ENCODE peak calls at places on chromosomes 13 and 19, in six cellular contexts. J is IMR-90, T is mesendoderm, B is mucosa of descending colon, U is lower lobe of right lung, P is heart right ventricle. N is an unnamed sample. For H3K36me3, the result is how much of the 10 kb centered on the place peaks cover.

GRCh38 chr13:45339867-45340266 is 1.1 kb downstream of the TPT1 start:
- DNase-seq in T (no peak), B (no peak), J (no peak), U (no peak), P (no peak), N (no peak)

GRCh38 chr19:37095859-37096258 is 17.6 kb downstream of the ZNF420 start:
- DNase-seq in U (no peak), P (no peak), B (no peak), J (no peak), T (no peak), N (no peak)

GRCh38 chr19:55641376-55642152 is 762 bp downstream of the ZNF580 start:
- DNase-seq in T (peak), J (peak), B (no peak), P (no peak), U (no peak), N (no peak)

GRCh38 chr13:111951982-111952565 is 114.9 kb upstream of the SOX1 start:
- DNase-seq in U (no peak), J (no peak), P (no peak), T (no peak), B (no peak), N (no peak)

GRCh38 chr13:36841411-36841810 is 22.4 kb downstream of the RFXAP start:
- DNase-seq in B (no peak), U (no peak), P (no peak), J (no peak), T (no peak), N (no peak)

GRCh38 chr19:5504115-5504514 is 48.9 kb downstream of the ZNRF4 start:
- DNase-seq in U (no peak), J (no peak), B (no peak), T (peak), P (no peak), N (no peak)

GRCh38 chr13:30274083-30274482 is 33.3 kb downstream of the KATNAL1 start:
- DNase-seq in U (no peak), P (no peak), B (no peak), T (no peak), J (no peak), N (no peak)

GRCh38 chr13:102729560-102730275 is 34.9 kb upstream of the METTL21C start:
- DNase-seq in J (peak), T (no peak), P (no peak), U (no peak), B (no peak), N (no peak)

GRCh38 chr19:7607874-7608560 is 12.4 kb downstream of the CAMSAP3 start:
- DNase-seq in J (no peak), B (no peak), T (no peak), P (no peak), U (no peak), N (no peak)

GRCh38 chr13:78045916-78046315 is 127.3 kb upstream of the EDNRB start:
- DNase-seq in P (no peak), J (no peak), T (no peak), U (no peak), B (no peak), N (no peak)

GRCh38 chr19:43763473-43763939 is 8.7 kb upstream of the SMG9 start:
- DNase-seq in P (no peak), J (peak), B (no peak), T (no peak), U (no peak), N (no peak)

GRCh38 chr19:35438527-35438926 is 9.5 kb upstream of the FFAR2 start:
- DNase-seq in B (no peak), T (peak), J (no peak), P (no peak), U (no peak), N (no peak)

GRCh38 chr19:16627194-16627927 is 643 bp downstream of the MED26 start:
- DNase-seq in P (no peak), J (no peak), B (peak), U (peak), T (peak), N (no peak)

GRCh38 chr13:40061466-40062450 is 406.3 kb downstream of the COG6 start:
- DNase-seq in J (no peak), T (no peak), B (no peak), P (no peak), U (no peak), N (no peak)

GRCh38 chr13:25046274-25046984 is 49.5 kb upstream of the PABPC3 start:
- DNase-seq in B (no peak), P (no peak), J (no peak), U (no peak), T (peak), N (no peak)

GRCh38 chr19:31214086-31214485 is 135.2 kb downstream of the TSHZ3 start:
- DNase-seq in T (peak), B (peak), U (peak), P (peak), J (peak), N (no peak)

GRCh38 chr13:48892311-48892710 is 83.4 kb upstream of the FNDC3A start:
- DNase-seq in J (peak), T (no peak), B (no peak), U (no peak), P (no peak), N (no peak)

GRCh38 chr13:107883561-107884175 is 331.7 kb downstream of the LIG4 start:
- DNase-seq in P (no peak), T (no peak), B (no peak), U (no peak), J (peak), N (no peak)

GRCh38 chr13:67043901-67044300 is 186.2 kb downstream of the PCDH9 start:
- DNase-seq in P (no peak), B (no peak), J (peak), U (no peak), T (no peak), N (no peak)

GRCh38 chr13:40096357-40096911 is 441.0 kb downstream of the COG6 start:
- DNase-seq in T (no peak), P (no peak), J (no peak), U (no peak), B (no peak), N (no peak)

GRCh38 chr13:111483621-111483987 is 163.2 kb downstream of the TEX29 start:
- DNase-seq in T (no peak), P (no peak), B (no peak), J (no peak), U (no peak), N (no peak)

GRCh38 chr19:42850981-42851717 is 28.4 kb downstream of the PSG1 start:
- DNase-seq in T (no peak), P (peak), J (peak), B (no peak), U (no peak), N (no peak)

GRCh38 chr19:56136362-56136761 is 4.7 kb upstream of the ZNF444 start:
- DNase-seq in B (no peak), J (no peak), P (no peak), U (no peak), T (peak), N (no peak)

GRCh38 chr19:45154064-45154827 is 6.5 kb downstream of the NKPD1 start:
- DNase-seq in J (peak), U (no peak), B (no peak), T (peak), P (no peak), N (no peak)

GRCh38 chr19:33171916-33172359 is 22.2 kb upstream of the LRP3 start:
- DNase-seq in P (no peak), J (peak), U (no peak), B (no peak), T (no peak), N (no peak)

GRCh38 chr19:2765376-2765775 is 17.7 kb downstream of the SGTA start:
- DNase-seq in B (no peak), T (no peak), U (no peak), P (no peak), J (no peak), N (no peak)
- H3K36me3 ChIP-seq in B (under half), T (under half), U (half or more), P (half or more), J (half or more), N (under half)

GRCh38 chr19:20179946-20180345 is 12.9 kb downstream of the ZNF486 start:
- DNase-seq in J (no peak), U (no peak), B (no peak), P (no peak), T (no peak), N (no peak)
- H3K36me3 ChIP-seq in J (under half), U (under half), B (under half), P (under half), T (under half), N (under half)

GRCh38 chr19:1437609-1438008 is 587 bp upstream of the RPS15 start:
- DNase-seq in P (no peak), J (no peak), B (no peak), T (no peak), U (no peak), N (no peak)
- H3K36me3 ChIP-seq in P (half or more), J (half or more), B (under half), T (under half), U (half or more), N (half or more)

GRCh38 chr19:49616532-49616931 is 23.4 kb downstream of the RRAS start:
- DNase-seq in B (no peak), U (no peak), T (no peak), J (no peak), P (no peak), N (no peak)

GRCh38 chr19:49616945-49617344 is 23.0 kb downstream of the RRAS start:
- DNase-seq in B (no peak), P (no peak), U (no peak), J (no peak), T (no peak), N (no peak)

GRCh38 chr19:49615861-49616260 is 24.1 kb downstream of the RRAS start:
- DNase-seq in T (no peak), J (no peak), B (no peak), P (no peak), U (no peak), N (no peak)

GRCh38 chr19:49614096-49614857 is 23.3 kb downstream of the PRR12 start:
- DNase-seq in U (no peak), B (no peak), J (peak), T (no peak), P (no peak), N (no peak)

GRCh38 chr19:49613374-49613773 is 22.4 kb downstream of the PRR12 start:
- DNase-seq in P (no peak), T (no peak), J (no peak), U (no peak), B (no peak), N (no peak)
- H3K36me3 ChIP-seq in P (half or more), T (under half), J (under half), U (half or more), B (under half), N (under half)

DNA sequence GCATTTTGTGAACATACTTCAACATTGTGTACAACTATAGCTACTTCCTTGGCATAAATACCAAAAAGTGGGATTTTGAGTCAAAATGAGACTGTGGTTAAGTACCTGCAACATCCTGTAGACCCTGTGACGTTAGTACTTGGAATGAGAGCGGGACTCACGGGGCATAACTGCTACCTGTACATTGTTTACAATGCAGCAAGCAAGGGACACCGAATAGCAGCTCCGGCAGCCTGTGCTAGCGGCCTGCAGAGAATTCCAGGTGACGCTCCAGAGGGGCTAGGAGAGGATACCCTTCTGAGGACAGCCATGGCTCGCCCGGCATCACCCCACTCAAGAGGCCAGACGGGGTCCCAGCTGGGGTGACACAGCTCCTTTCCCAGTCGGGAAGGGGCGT is 821 bp upstream of the ZNF331 start:
- DNase-seq in J (no peak), T (no peak), P (no peak), U (no peak), B (no peak), N (no peak)
- H3K36me3 ChIP-seq in J (under half), T (under half), P (under half), U (under half), B (under half), N (under half)

GRCh38 chr19:11007376-11007775 is 46.5 kb downstream of the SMARCA4 start:
- DNase-seq in T (no peak), P (no peak), B (no peak), U (no peak), J (no peak), N (no peak)
- H3K36me3 ChIP-seq in T (under half), P (half or more), B (under half), U (half or more), J (half or more), N (under half)

GRCh38 chr13:109759609-109760008 is 26.8 kb downstream of the IRS2 start:
- DNase-seq in J (no peak), P (no peak), T (no peak), B (no peak), U (no peak), N (no peak)

GRCh38 chr13:109761695-109762094 is 24.7 kb downstream of the IRS2 start:
- DNase-seq in T (no peak), B (no peak), J (no peak), P (no peak), U (no peak), N (no peak)

GRCh38 chr13:109758937-109759480 is 27.4 kb downstream of the IRS2 start:
- DNase-seq in B (no peak), J (no peak), P (no peak), U (no peak), T (no peak), N (no peak)

GRCh38 chr13:109760951-109761350 is 25.4 kb downstream of the IRS2 start:
- DNase-seq in P (no peak), U (no peak), B (no peak), T (no peak), J (no peak), N (no peak)

GRCh38 chr13:109760372-109760771 is 26.0 kb downstream of the IRS2 start:
- DNase-seq in J (no peak), T (no peak), U (no peak), P (no peak), B (no peak), N (no peak)
- H3K36me3 ChIP-seq in J (under half), T (under half), U (under half), P (under half), B (under half), N (under half)

N was measured in iPS DF 6.9.